ENCODE peak calls at places on chromosomes 5 and 9, in six cellular contexts. F is mesenteric fat pad, L is NT2/D1, U is HFF-Myc, R is mucosa of descending colon, Q is GM18507. E is an unnamed sample.

GRCh38 chr5:176608142-176608705 is 1.7 kb downstream of the GPRIN1 start:
- DNase-seq in U (no peak), Q (no peak), L (no peak), R (no peak), F (no peak), E (no peak)

GRCh38 chr5:74240783-74241750 is 399.5 kb downstream of the ENC1 start:
- DNase-seq in F (no peak), Q (no peak), U (no peak), R (no peak), L (no peak), E (no peak)

GRCh38 chr9:115730845-115731244 is 422.7 kb upstream of the PAPPA start:
- DNase-seq in L (no peak), F (no peak), U (no peak), R (no peak), Q (no peak), E (no peak)

GRCh38 chr5:1511651-1512540 is 11.9 kb downstream of the LPCAT1 start:
- DNase-seq in U (no peak), L (no peak), R (peak; percentile 18), F (peak; percentile 80), Q (no peak), E (no peak)

GRCh38 chr5:174563899-174564298 is 160.5 kb upstream of the MSX2 start:
- DNase-seq in U (no peak), F (no peak), L (no peak), R (peak; percentile 1), Q (no peak), E (no peak)

GRCh38 chr5:13921573-13921972 is 22.9 kb downstream of the DNAH5 start:
- DNase-seq in U (no peak), Q (no peak), R (no peak), L (no peak), F (no peak), E (no peak)

GRCh38 chr5:42756630-42757601 is at the start of gene CCDC152:
- DNase-seq in L (no peak), F (no peak), U (peak; percentile 19), Q (peak; percentile 14), R (no peak), E (no peak)

GRCh38 chr5:33828611-33829286 is 63.0 kb downstream of the ADAMTS12 start:
- DNase-seq in U (no peak), F (no peak), R (no peak), Q (no peak), L (no peak), E (no peak)

GRCh38 chr9:128554155-128554862 is 1.9 kb downstream of the SPTAN1 start:
- DNase-seq in L (no peak), Q (no peak), U (no peak), F (no peak), R (peak; percentile 34), E (no peak)

GRCh38 chr9:88498880-88499279 is 36.1 kb upstream of the NXNL2 start:
- DNase-seq in F (peak; percentile 20), L (no peak), U (no peak), Q (no peak), R (no peak), E (no peak)

GRCh38 chr5:181028032-181028819 is 11.8 kb upstream of the BTNL9 start:
- DNase-seq in F (peak; percentile 76), Q (no peak), U (no peak), L (no peak), R (peak; percentile 12), E (no peak)

GRCh38 chr9:136343121-136343883 is 16.0 kb downstream of the GPSM1 start:
- DNase-seq in L (no peak), F (no peak), R (no peak), Q (no peak), U (no peak), E (no peak)

GRCh38 chr9:73780916-73781315 is 629.3 kb downstream of the ANXA1 start:
- DNase-seq in Q (no peak), R (no peak), F (no peak), L (no peak), U (peak; percentile 2), E (no peak)

GRCh38 chr5:148970228-148970627 is 92.6 kb downstream of the SH3TC2 start:
- DNase-seq in R (peak; percentile 75), L (peak; percentile 28), F (no peak), Q (no peak), U (no peak), E (no peak)

GRCh38 chr5:28707706-28708105 is 1669.3 kb upstream of the CDH9 start:
- DNase-seq in F (no peak), L (no peak), R (no peak), U (no peak), Q (no peak), E (no peak)

GRCh38 chr5:11760940-11761603 is 143.2 kb downstream of the CTNND2 start:
- DNase-seq in F (no peak), R (no peak), Q (no peak), U (no peak), L (no peak), E (no peak)

GRCh38 chr9:83978992-83979811 is 813 bp downstream of the HNRNPK start:
- DNase-seq in Q (peak; percentile 37), R (peak; percentile 92), U (no peak), F (peak; percentile 94), L (peak; percentile 71), E (no peak)

GRCh38 chr9:72588336-72588735 is 66.9 kb downstream of the TMC1 start:
- DNase-seq in U (no peak), R (no peak), Q (no peak), F (no peak), L (no peak), E (no peak)

GRCh38 chr5:150590979-150591411 is 49.5 kb upstream of the SYNPO start:
- DNase-seq in F (no peak), R (peak; percentile 34), L (peak; percentile 16), Q (no peak), U (no peak), E (no peak)

GRCh38 chr5:1100652-1101574 is 10.9 kb downstream of the SLC12A7 start:
- DNase-seq in L (no peak), Q (no peak), F (no peak), R (no peak), U (no peak), E (no peak)

GRCh38 chr9:69715096-69715495 is 42.9 kb upstream of the APBA1 start:
- DNase-seq in Q (no peak), U (no peak), R (no peak), L (no peak), F (no peak), E (no peak)

GRCh38 chr5:17180957-17181723 is 36.3 kb upstream of the BASP1 start:
- DNase-seq in U (peak; percentile 78), L (no peak), Q (no peak), F (no peak), R (no peak), E (peak; percentile 47)

GRCh38 chr9:83956288-83957028 is 23.6 kb downstream of the HNRNPK start:
- DNase-seq in Q (peak; percentile 56), U (no peak), R (peak; percentile 94), F (peak; percentile 95), L (no peak), E (no peak)

GRCh38 chr5:73380710-73381586 is 67.6 kb downstream of the FOXD1 start:
- DNase-seq in R (no peak), Q (no peak), L (no peak), F (no peak), U (no peak), E (no peak)

GRCh38 chr5:84382363-84383295 is 2.1 kb downstream of the EDIL3 start:
- DNase-seq in R (peak; percentile 70), L (peak; percentile 23), Q (no peak), U (no peak), F (no peak), E (no peak)

GRCh38 chr9:124791106-124791505 is 14.2 kb downstream of the OLFML2A start:
- DNase-seq in R (no peak), U (no peak), L (no peak), Q (no peak), F (no peak), E (no peak)

GRCh38 chr5:116303340-116303739 is 218.5 kb downstream of the COMMD10 start:
- DNase-seq in R (no peak), F (no peak), U (no peak), L (no peak), Q (no peak), E (no peak)

GRCh38 chr5:125987677-125988255 is 435.4 kb upstream of the GRAMD2B start:
- DNase-seq in U (no peak), R (no peak), F (no peak), L (no peak), Q (no peak), E (no peak)

GRCh38 chr5:33969572-33970452 is 14.7 kb downstream of the SLC45A2 start:
- DNase-seq in U (peak; percentile 33), L (no peak), Q (peak; percentile 43), R (peak; percentile 4), F (no peak), E (peak; percentile 3)

GRCh38 chr5:67268233-67269011 is 71.8 kb upstream of the CD180 start:
- DNase-seq in Q (no peak), U (peak; percentile 99), R (peak; percentile 71), F (no peak), L (no peak), E (no peak)

GRCh38 chr5:143527808-143528207 is 124.3 kb upstream of the NR3C1 start:
- DNase-seq in U (no peak), F (no peak), R (no peak), L (no peak), Q (no peak), E (no peak)

GRCh38 chr9:94144394-94144793 is 60.1 kb downstream of the PTPDC1 start:
- DNase-seq in Q (no peak), R (no peak), U (no peak), L (no peak), F (no peak), E (no peak)

E was measured in glomerular endothelial cell.